ENCODE peak calls at places on chromosomes 3 and 15, in eight cellular contexts. S is substantia nigra; M is T-helper 17 cell; G is breast epithelium; D is AG09319; I is BE2C; R is left cardiac atrium; U is stimulated activated CD4-positive, alpha-beta T cell treated with anti-CD3 and anti-CD28 coated beads, Interleukin-2, amount 100 ng/mL, for 4 hours. T is an unnamed sample.

GRCh38 chr3:104582092-104582491 is 784.6 kb upstream of the ALCAM start:
- DNase-seq in S (no peak), M (no peak), G (no peak), D (no peak), I (no peak), R (no peak), U (no peak), T (no peak)

GRCh38 chr15:40549894-40550293 is 14.9 kb downstream of the CCDC32 start:
- DNase-seq in S (no peak), M (no peak), G (peak; percentile 55), D (no peak), I (no peak), R (peak; percentile 79), U (no peak), T (no peak)

GRCh38 chr3:38616111-38616510 is 33.4 kb downstream of the SCN5A start:
- DNase-seq in S (no peak), M (no peak), G (no peak), D (no peak), I (no peak), R (peak; percentile 52), U (no peak), T (no peak)

GRCh38 chr3:184260571-184261269 is 633 bp downstream of the CAMK2N2 start:
- DNase-seq in S (no peak), M (no peak), G (no peak), D (no peak), I (peak; percentile 32), R (no peak), U (no peak), T (no peak)

GRCh38 chr15:86001200-86001599 is 78.5 kb upstream of the AGBL1 start:
- DNase-seq in S (no peak), M (no peak), G (no peak), D (no peak), I (no peak), R (no peak), U (no peak), T (no peak)

GRCh38 chr3:193940526-193940925 is 195.4 kb upstream of the HES1 start:
- DNase-seq in S (no peak), M (no peak), G (no peak), D (no peak), I (no peak), R (no peak), U (no peak), T (no peak)

GRCh38 chr15:45653702-45654424 is 19.0 kb downstream of the SQOR start:
- DNase-seq in S (no peak), M (no peak), G (no peak), D (no peak), I (no peak), R (no peak), U (no peak), T (no peak)

GRCh38 chr3:69200384-69201068 is 78.1 kb upstream of the LMOD3 start:
- DNase-seq in S (no peak), M (no peak), G (peak; percentile 55), D (no peak), I (no peak), R (peak; percentile 37), U (peak; percentile 52), T (no peak)

GRCh38 chr3:65974505-65974904 is 64.2 kb downstream of the MAGI1 start:
- DNase-seq in S (no peak), M (no peak), G (no peak), D (no peak), I (peak; percentile 20), R (no peak), U (no peak), T (no peak)

GRCh38 chr3:64368163-64369025 is 143.1 kb upstream of the PRICKLE2 start:
- DNase-seq in S (no peak), M (no peak), G (no peak), D (no peak), I (no peak), R (no peak), U (no peak), T (no peak)

GRCh38 chr3:42665050-42665878 is 11.8 kb downstream of the ZBTB47 start:
- DNase-seq in S (no peak), M (no peak), G (peak; percentile 39), D (no peak), I (no peak), R (no peak), U (no peak), T (no peak)

T was measured in memory B cell.